ENCODE peak calls at places on chromosomes 11 and 22, in nine cellular contexts. N is fibroblast of lung; G is lower leg skin; C is heart right ventricle; S is cardiac fibroblast; Z is CD8-positive, alpha-beta T cell; Y is Calu3; J is thyroid gland; L is dorsolateral prefrontal cortex. F is an unnamed sample.

GRCh38 chr11:4090258-4090657 is 4.3 kb upstream of the RRM1 start:
- DNase-seq in N (no peak), J (no peak), C (no peak), Y (no peak), S (no peak), L (no peak), Z (no peak), G (no peak), F (no peak)

GRCh38 chr22:41481131-41481830 is 12.4 kb downstream of the ACO2 start:
- DNase-seq in C (peak; percentile 26), J (peak; percentile 85), N (peak; percentile 55), L (no peak), G (no peak), Y (no peak), Z (no peak), S (no peak), F (no peak)

GRCh38 chr11:76327756-76328388 is 53.1 kb downstream of the THAP12 start:
- DNase-seq in Y (no peak), L (no peak), J (no peak), C (peak; percentile 54), N (no peak), Z (no peak), S (no peak), G (no peak), F (no peak)

GRCh38 chr11:126137146-126137545 is 74.3 kb downstream of the RPUSD4 start:
- DNase-seq in L (no peak), Z (no peak), Y (no peak), N (no peak), S (peak; percentile 71), G (no peak), C (no peak), J (no peak), F (no peak)

GRCh38 chr11:762421-763072 is 14.7 kb downstream of the GATD1 start:
- DNase-seq in L (peak; percentile 83), Z (no peak), C (no peak), G (no peak), S (peak; percentile 69), Y (peak; percentile 77), J (no peak), N (peak; percentile 78), F (peak; percentile 96)

GRCh38 chr11:117480221-117480620 is 152.6 kb downstream of the CEP164 start:
- DNase-seq in C (no peak), L (no peak), J (no peak), Z (no peak), G (no peak), N (no peak), S (no peak), Y (no peak), F (no peak)

GRCh38 chr11:26983645-26984044 is 10.3 kb upstream of the FIBIN start:
- DNase-seq in Z (no peak), S (no peak), C (no peak), G (no peak), Y (no peak), N (no peak), L (no peak), J (no peak), F (no peak)

GRCh38 chr11:132901638-132902610 is 630.4 kb downstream of the OPCML start:
- DNase-seq in Y (no peak), S (no peak), C (no peak), G (no peak), Z (no peak), J (no peak), N (no peak), L (no peak), F (no peak)

GRCh38 chr11:116084511-116084910 is 580.3 kb upstream of the CADM1 start:
- DNase-seq in C (no peak), Y (no peak), L (no peak), J (no peak), Z (no peak), S (no peak), G (no peak), N (no peak), F (no peak)

GRCh38 chr22:36245805-36246356 is 6.6 kb upstream of the APOL2 start:
- DNase-seq in G (no peak), N (no peak), J (no peak), Y (no peak), S (no peak), Z (no peak), L (no peak), C (no peak), F (no peak)

GRCh38 chr11:116887909-116888556 is 50.6 kb upstream of the APOA1 start:
- DNase-seq in G (no peak), Z (no peak), C (no peak), L (no peak), N (peak; percentile 76), S (peak; percentile 68), J (no peak), Y (no peak), F (no peak)

GRCh38 chr11:39236916-39237315 is 2222.5 kb downstream of the LRRC4C start:
- DNase-seq in C (no peak), Y (no peak), J (no peak), G (no peak), L (no peak), S (no peak), N (peak; percentile 32), Z (no peak), F (peak; percentile 1)

DNA sequence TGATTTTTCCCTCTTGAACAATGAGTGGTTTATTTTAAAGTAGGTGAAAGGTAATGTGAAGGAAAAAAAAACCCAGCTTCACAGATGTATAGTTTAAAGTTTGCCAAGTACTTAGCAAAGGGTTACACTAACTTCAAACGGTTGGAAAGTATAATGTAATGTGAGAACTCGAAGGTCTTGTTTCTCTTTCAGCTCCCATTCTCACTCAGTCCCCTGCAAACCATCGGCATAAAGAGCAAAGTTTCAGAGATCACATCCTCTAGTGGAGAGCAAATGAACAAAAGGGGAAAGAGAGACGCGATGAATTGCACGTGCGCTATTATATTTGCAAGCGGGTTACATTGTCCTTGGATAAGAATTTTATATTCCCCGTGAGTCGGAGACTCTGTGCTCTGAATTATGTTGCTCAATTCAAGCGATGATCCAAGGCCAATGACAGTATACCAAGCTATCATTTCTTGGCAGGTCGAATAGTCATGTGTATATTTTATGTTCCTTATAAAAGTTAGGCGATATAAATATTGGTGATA is 37.6 kb upstream of the BIRC3 start:
- DNase-seq in Y (peak; percentile 28), N (peak; percentile 62), J (no peak), S (peak; percentile 75), Z (no peak), C (no peak), G (peak; percentile 68), L (no peak), F (peak; percentile 43)
- TF ChIP-seq CTCF in Y (no peak), N (peak; percentile 44), J (no peak), S (peak; percentile 30), Z (no peak), C (no peak), G (no peak), L (no peak), F (no peak)

DNA sequence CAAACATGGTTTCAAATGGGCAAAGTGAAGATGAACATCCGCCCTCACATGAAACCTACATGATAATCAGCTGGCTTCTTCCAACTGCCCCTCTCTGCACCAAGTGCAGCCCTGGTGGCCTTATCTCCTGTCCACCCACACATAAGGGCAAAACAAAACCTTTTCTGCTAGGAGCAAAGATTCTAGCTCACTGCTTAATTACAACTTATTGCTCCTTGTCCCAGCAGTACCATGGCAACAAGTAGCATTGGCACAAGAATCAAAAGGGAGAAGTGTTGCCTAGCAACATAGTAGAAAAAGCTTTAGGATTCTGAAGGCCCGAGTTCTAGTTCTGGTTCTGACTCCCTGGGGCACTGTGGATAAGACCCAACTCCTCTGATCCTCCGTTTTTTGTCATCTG is 68.7 kb upstream of the BMAL1 start:
- DNase-seq in C (no peak), Z (no peak), G (no peak), N (peak; percentile 49), S (peak; percentile 75), L (no peak), Y (no peak), J (no peak), F (no peak)
- TF ChIP-seq CTCF in C (no peak), Z (no peak), G (no peak), N (no peak), S (no peak), L (no peak), Y (no peak), J (no peak), F (no peak)

GRCh38 chr11:44941286-44942021 is 9.2 kb downstream of the TP53I11 start:
- DNase-seq in C (no peak), J (no peak), L (no peak), Z (no peak), G (no peak), S (no peak), N (no peak), Y (no peak), F (no peak)

GRCh38 chr11:44940835-44941234 is 9.8 kb downstream of the TP53I11 start:
- DNase-seq in Y (no peak), L (no peak), C (no peak), G (no peak), N (no peak), Z (no peak), S (no peak), J (no peak), F (no peak)

GRCh38 chr11:44940424-44940823 is 10.3 kb downstream of the TP53I11 start:
- DNase-seq in J (no peak), N (no peak), Y (no peak), C (no peak), Z (no peak), G (no peak), S (no peak), L (no peak), F (no peak)

GRCh38 chr11:44938066-44938691 is 12.5 kb downstream of the TP53I11 start:
- DNase-seq in Y (no peak), N (no peak), L (no peak), S (no peak), G (no peak), J (no peak), C (no peak), Z (no peak), F (no peak)

DNA sequence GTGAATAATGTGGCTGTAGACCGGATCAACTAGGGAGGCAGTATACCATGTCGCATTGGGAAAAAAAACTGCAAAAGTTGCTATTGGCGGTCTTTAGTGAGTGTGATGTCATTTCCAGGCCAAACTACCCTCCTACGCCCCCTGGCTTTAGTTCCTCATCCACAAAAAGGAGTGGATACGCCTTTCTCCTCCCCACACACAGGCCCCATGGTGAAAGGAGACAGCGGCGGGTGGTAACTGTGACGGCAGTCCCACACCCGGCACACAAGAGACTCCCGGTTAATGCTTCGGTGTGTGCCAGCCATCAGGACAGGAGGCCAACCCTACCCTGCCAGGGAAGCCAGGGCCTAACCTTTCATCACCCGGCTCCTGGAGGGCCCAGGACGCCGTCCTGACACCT is 11.0 kb downstream of the TP53I11 start:
- DNase-seq in L (no peak), Y (no peak), S (peak; percentile 42), J (no peak), C (peak; percentile 40), Z (no peak), N (no peak), G (no peak), F (no peak)
- TF ChIP-seq CTCF in L (no peak), Y (no peak), S (peak; percentile 22), J (no peak), C (peak; percentile 18), Z (no peak), N (no peak), G (no peak), F (no peak)

DNA sequence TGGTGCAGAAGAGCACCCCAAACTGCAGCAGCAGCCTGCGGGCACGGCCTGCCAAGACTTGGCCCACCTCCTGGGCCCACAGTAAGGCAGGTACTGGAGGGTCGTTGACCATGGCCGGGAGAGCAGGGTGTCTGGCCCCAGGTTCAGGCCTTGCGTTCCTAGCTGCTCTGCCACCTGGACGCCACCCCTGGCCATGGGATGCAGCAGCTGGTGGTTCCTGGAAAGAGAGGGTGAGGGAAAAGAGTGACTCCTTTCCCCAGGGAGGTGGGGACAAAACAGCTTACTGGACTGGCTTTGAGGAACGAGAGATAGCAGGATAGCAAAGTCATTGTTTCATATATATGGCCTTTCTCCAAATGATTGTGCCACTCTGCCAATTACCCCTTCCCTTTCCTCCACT is 1.8 kb downstream of the BSCL2 start:
- DNase-seq in Z (no peak), G (no peak), N (peak; percentile 20), S (peak; percentile 33), J (no peak), C (no peak), L (no peak), Y (peak; percentile 29), F (no peak)
- TF ChIP-seq CTCF in Z (no peak), G (no peak), N (no peak), S (no peak), J (no peak), C (no peak), L (no peak), Y (no peak), F (no peak)

F was measured in MCF 10A.